ENCODE peak calls at places on chromosomes 7 and 10, in six cellular contexts. H, E, W, R, T and N are unnamed samples.

GRCh38 chr7:136925049-136925448 is 56.6 kb downstream of the CHRM2 start:
- DNase-seq in E (no peak), T (no peak), W (peak), R (no peak), H (no peak), N (peak)

GRCh38 chr10:7449063-7449695 is 38.3 kb upstream of the SFMBT2 start:
- DNase-seq in E (no peak), W (no peak), T (no peak), R (no peak), H (peak), N (no peak)

GRCh38 chr7:19106308-19107141 is 10.9 kb downstream of the TWIST1 start:
- DNase-seq in T (no peak), H (peak), E (no peak), W (no peak), R (peak), N (peak)

GRCh38 chr10:100743626-100744135 is 1.7 kb upstream of the PAX2 start:
- DNase-seq in W (peak), T (peak), E (peak), H (peak), R (peak), N (peak)

GRCh38 chr10:127992376-127992775 is 85.5 kb downstream of the PTPRE start:
- DNase-seq in W (no peak), H (no peak), E (no peak), T (no peak), R (no peak), N (no peak)

GRCh38 chr7:2483495-2483894 is 7.3 kb upstream of the GRIFIN start:
- DNase-seq in H (no peak), R (no peak), W (no peak), E (no peak), T (no peak), N (peak)

GRCh38 chr7:50792342-50793114 is 9.8 kb upstream of the GRB10 start:
- DNase-seq in W (no peak), T (peak), E (no peak), H (peak), R (peak), N (peak)

GRCh38 chr7:141158562-141158961 is 84.7 kb downstream of the TMEM178B start:
- DNase-seq in H (peak), E (peak), R (no peak), W (peak), T (peak), N (no peak)

GRCh38 chr7:73770002-73770859 is at the start of gene CLDN3:
- DNase-seq in R (peak), H (peak), T (peak), E (peak), W (no peak), N (peak)

GRCh38 chr7:44313016-44313415 is 12.4 kb downstream of the CAMK2B start:
- DNase-seq in H (no peak), E (no peak), W (no peak), T (no peak), R (no peak), N (no peak)

GRCh38 chr7:129906700-129907099 is 46.1 kb downstream of the UBE2H start:
- DNase-seq in R (no peak), E (peak), W (no peak), T (peak), H (peak), N (no peak)

DNA sequence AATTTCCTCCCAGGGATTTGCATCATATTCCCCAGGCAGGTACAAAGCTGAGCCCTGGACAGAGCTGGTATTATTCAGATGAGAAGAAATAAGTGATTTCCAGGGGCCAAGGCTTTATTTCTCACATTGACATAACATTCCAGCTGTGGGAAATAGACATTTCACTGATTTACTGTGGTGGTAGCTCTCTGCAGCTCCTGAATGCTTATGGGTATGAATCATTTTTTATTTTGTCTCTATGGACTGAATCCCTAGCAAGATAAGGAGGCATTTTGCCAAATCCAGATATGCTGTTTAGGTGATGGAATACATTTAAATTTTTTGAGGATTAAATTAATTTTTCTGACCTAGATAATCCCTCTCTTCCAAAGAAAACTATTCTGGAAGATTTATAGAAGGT is 97.9 kb downstream of the MTPN start:
- DNase-seq in R (no peak), H (peak), W (no peak), E (no peak), T (no peak), N (no peak)
- TF ChIP-seq EZH2phosphoT487 in R (no peak), H (no peak), W (no peak), E (no peak), T (no peak), N (no peak)

GRCh38 chr10:31617767-31618166 is 298.8 kb downstream of the ZEB1 start:
- DNase-seq in H (no peak), R (no peak), W (no peak), T (no peak), E (no peak), N (no peak)

GRCh38 chr10:31619410-31620095 is 300.5 kb downstream of the ZEB1 start:
- DNase-seq in R (no peak), E (no peak), W (no peak), T (no peak), H (peak), N (no peak)

GRCh38 chr10:31620236-31621151 is 301.5 kb downstream of the ZEB1 start:
- DNase-seq in E (no peak), W (no peak), H (peak), R (peak), T (no peak), N (no peak)

GRCh38 chr10:31617133-31617532 is 298.1 kb downstream of the ZEB1 start:
- DNase-seq in W (no peak), E (no peak), T (no peak), H (no peak), R (no peak), N (no peak)

DNA sequence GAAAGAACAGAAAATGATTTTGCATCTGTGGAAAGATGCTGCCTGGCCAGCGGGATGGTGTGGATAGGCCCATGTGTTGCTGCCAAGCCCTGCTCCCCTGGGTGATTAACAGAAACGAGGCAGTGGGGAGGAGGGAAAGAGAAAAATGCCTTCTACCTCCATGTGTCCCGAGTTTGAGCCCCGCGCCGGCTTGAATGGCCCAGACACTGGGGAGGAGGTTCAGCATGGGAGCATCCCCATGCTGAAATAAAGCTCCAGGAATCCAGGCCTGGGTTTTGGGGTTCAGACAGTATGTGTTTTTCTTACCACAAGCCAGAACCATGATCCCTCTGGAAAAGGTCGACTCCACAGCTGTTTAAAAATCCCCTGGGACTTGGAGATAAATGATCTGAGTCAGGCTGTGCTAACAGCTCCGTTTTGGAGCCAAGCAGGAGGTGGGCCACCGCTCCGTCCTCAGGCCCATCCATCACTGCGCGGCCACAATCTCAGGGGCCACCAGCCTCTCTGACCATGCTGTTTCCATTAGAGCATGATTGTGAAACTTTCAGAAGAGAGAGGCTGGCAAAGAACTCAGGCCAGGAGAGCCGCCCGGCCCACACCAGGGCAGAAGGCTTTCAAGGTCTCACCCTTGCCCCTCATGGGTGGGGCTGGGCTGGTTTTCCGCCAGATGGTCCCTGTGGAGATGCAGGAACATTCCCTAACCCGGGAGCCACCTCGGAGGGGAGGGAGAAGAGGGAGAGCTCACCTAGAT is 299.7 kb downstream of the ZEB1 start:
- DNase-seq in H (peak), R (no peak), W (no peak), E (no peak), T (no peak), N (no peak)
- TF ChIP-seq EZH2phosphoT487 in H (peak), R (no peak), W (no peak), E (no peak), T (no peak), N (no peak)

DNA sequence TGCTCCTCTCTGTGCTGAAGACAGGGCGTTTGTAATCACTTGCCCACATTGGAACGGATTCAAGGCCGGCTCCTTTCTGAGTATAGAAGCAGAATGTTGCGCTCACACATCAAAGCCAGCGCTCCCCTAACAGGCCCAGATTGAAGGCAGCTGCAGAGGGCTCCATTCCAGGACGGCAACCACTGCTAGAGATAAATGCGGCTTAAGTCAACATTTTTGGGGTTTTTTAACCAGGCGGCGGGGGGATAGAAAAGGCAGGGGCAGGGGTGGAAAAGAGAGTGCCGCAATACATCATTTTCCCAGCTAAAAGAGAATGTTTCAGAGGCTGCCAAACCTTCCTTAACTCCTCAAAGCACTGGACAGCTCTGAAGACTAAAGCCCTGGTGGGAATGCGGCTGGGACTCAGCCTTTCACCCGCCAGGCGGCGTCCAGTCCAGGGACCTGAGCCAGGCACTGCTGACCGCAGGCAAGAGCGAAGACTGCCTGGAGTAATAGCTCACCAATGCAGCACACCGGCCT is 189.6 kb downstream of the TNS3 start:
- DNase-seq in H (peak), W (no peak), E (no peak), R (peak), T (peak), N (no peak)
- TF ChIP-seq EZH2phosphoT487 in H (no peak), W (no peak), E (no peak), R (no peak), T (no peak), N (no peak)

GRCh38 chr10:64682043-64682442 is 1160.8 kb downstream of the REEP3 start:
- DNase-seq in R (no peak), E (no peak), W (no peak), H (no peak), T (peak), N (no peak)
- TF ChIP-seq EZH2phosphoT487 in R (no peak), E (no peak), W (no peak), H (no peak), T (no peak), N (no peak)

GRCh38 chr7:142611566-142612250 is 137.6 kb upstream of the PRSS1 start:
- DNase-seq in T (peak), H (peak), E (no peak), W (no peak), R (no peak), N (peak)
- TF ChIP-seq EZH2phosphoT487 in T (no peak), H (no peak), E (no peak), W (no peak), R (no peak), N (no peak)

DNA sequence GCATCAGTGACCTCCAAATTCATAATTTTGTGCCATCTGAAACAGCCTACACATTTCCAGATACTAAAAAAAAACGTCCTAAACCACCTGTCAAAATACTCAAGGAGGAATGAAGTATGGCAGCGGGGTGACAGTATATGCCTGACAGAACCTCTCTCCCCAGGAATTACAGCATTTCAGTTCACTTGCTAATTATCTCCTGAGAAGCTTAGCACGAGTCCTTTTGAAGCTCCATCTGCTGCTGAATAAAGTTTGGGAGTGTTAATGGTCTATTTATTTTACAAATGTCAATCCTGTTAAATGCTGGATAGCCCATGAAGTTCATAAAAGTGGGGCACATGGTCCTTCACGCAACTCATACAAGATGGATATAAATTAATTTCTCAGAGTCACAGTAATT is 29.4 kb upstream of the ANLN start:
- DNase-seq in H (no peak), T (no peak), W (no peak), E (no peak), R (peak), N (no peak)
- TF ChIP-seq EZH2phosphoT487 in H (no peak), T (no peak), W (no peak), E (no peak), R (no peak), N (no peak)

DNA sequence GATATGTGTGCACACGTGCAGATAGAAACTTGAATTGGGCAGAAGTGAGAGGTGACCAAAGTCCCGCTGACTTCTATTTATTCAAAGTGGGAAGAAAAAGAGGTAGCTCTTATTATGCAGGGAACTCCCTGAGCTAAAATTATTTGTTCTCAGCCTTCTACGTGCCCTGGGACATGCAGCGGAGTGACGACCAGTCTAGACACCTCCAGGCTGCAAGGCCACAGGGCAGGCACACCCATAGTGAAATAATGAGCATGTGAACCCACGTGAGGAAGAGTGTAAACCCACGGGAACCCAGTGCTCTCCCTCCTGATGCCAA is 107.3 kb upstream of the INHBA start:
- DNase-seq in T (no peak), W (no peak), E (no peak), R (no peak), H (no peak), N (no peak)
- TF ChIP-seq EZH2phosphoT487 in T (no peak), W (no peak), E (no peak), R (no peak), H (no peak), N (no peak)

DNA sequence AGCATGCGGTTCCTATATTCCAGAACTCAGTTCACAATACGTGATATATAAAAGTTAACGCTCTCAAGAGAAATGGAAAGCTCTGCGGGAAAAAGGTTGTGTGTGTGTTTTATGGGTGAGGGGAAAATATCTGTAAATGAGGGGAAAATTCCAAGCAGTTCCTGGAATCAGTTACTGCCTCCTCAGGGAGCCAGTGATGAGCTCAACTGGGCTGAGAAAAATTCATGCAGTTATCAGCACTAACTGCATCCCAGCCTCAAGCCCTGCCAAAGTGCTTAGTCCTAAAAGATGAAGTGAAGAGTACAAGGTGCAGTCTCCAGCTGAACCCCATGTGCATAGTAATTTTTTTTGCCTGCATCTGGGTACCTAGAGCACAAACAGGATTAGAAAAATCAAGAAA is 191.9 kb downstream of the CDK14 start:
- DNase-seq in H (no peak), E (no peak), R (peak), W (no peak), T (no peak), N (no peak)
- TF ChIP-seq EZH2phosphoT487 in H (no peak), E (no peak), R (no peak), W (no peak), T (no peak), N (no peak)

DNA sequence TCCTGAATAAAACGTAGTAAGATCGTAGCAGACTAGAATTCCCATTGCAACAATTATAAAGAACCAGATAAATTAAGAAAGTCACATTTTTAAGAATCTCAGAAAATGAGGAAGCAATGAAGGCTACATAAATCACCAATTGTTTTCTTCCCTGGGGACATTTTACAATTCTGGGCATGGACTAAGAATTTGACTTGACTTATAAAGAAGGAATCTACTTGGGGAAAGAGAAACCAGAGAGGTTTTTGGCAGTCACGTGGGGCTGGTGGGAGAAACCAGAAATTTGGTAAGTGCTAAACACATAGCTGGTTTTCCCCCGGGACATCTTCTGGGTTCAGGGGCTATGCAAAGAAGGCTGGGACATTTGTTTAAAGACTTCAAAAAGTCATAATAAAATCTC is 109.8 kb upstream of the IL6 start:
- DNase-seq in H (peak), R (no peak), E (no peak), W (no peak), T (no peak), N (no peak)
- TF ChIP-seq EZH2phosphoT487 in H (no peak), R (no peak), E (no peak), W (no peak), T (no peak), N (no peak)

GRCh38 chr10:80202934-80203834 is 2.2 kb downstream of the ANXA11 start:
- DNase-seq in H (peak), W (peak), T (peak), E (peak), R (peak), N (no peak)
- TF ChIP-seq EZH2phosphoT487 in H (no peak), W (no peak), T (no peak), E (no peak), R (no peak), N (no peak)